ENCODE peak calls at places on chromosomes 2 and 18, in nine cellular contexts. I is dorsolateral prefrontal cortex, D is natural killer cell, C is WTC11, F is RWPE1, J is WERI-Rb-1, V is astrocyte of the spinal cord, H is endodermal cell, X is progenitor cell of endocrine pancreas. Q is an unnamed sample.

GRCh38 chr2:32064021-32064678 is 794 bp downstream of the SPAST start:
- DNase-seq in I (no peak), D (no peak), C (no peak), F (peak), J (peak), V (peak), H (no peak), X (no peak), Q (peak)

GRCh38 chr18:63788447-63789096 is 13.4 kb downstream of the SERPINB7 start:
- DNase-seq in I (no peak), D (peak), C (no peak), F (peak), J (no peak), V (peak), H (no peak), X (no peak), Q (peak)

GRCh38 chr2:121186261-121186660 is 98.7 kb downstream of the TFCP2L1 start:
- DNase-seq in I (no peak), D (no peak), C (no peak), F (no peak), J (no peak), V (no peak), H (peak), X (no peak), Q (peak)

GRCh38 chr2:218289639-218290315 is 2.5 kb downstream of the TMBIM1 start:
- DNase-seq in I (no peak), D (no peak), C (no peak), F (no peak), J (no peak), V (peak), H (no peak), X (no peak), Q (no peak)

GRCh38 chr18:644395-645004 is 13.0 kb upstream of the TYMS start:
- DNase-seq in I (no peak), D (no peak), C (no peak), F (no peak), J (no peak), V (no peak), H (no peak), X (no peak), Q (no peak)

GRCh38 chr2:173656086-173656485 is 301.4 kb downstream of the CDCA7 start:
- DNase-seq in I (no peak), D (no peak), C (no peak), F (no peak), J (no peak), V (no peak), H (no peak), X (no peak), Q (no peak)

GRCh38 chr2:170873035-170873692 is 55.9 kb upstream of the GORASP2 start:
- DNase-seq in I (peak), D (peak), C (peak), F (peak), J (peak), V (peak), H (peak), X (peak), Q (peak)

GRCh38 chr2:55147041-55147440 is 85.1 kb downstream of the CLHC1 start:
- DNase-seq in I (no peak), D (no peak), C (no peak), F (no peak), J (no peak), V (no peak), H (no peak), X (no peak), Q (no peak)

GRCh38 chr2:120907822-120908221 is 172.2 kb downstream of the GLI2 start:
- DNase-seq in I (no peak), D (no peak), C (no peak), F (no peak), J (peak), V (no peak), H (no peak), X (no peak), Q (no peak)

GRCh38 chr2:219446101-219446504 is 11.5 kb downstream of the SPEG start:
- DNase-seq in I (no peak), D (no peak), C (peak), F (no peak), J (no peak), V (peak), H (peak), X (no peak), Q (no peak)

GRCh38 chr2:129441610-129442009 is 537.9 kb upstream of the RAB6C start:
- DNase-seq in I (no peak), D (no peak), C (no peak), F (no peak), J (no peak), V (no peak), H (no peak), X (no peak), Q (no peak)

GRCh38 chr2:209368406-209368805 is 55.4 kb upstream of the MAP2 start:
- DNase-seq in I (no peak), D (no peak), C (no peak), F (no peak), J (no peak), V (no peak), H (no peak), X (no peak), Q (no peak)

GRCh38 chr2:32061430-32061829 is 1.9 kb upstream of the SPAST start:
- DNase-seq in I (no peak), D (no peak), C (no peak), F (no peak), J (no peak), V (no peak), H (no peak), X (no peak), Q (no peak)

GRCh38 chr2:69588945-69589344 is 54.6 kb downstream of the AAK1 start:
- DNase-seq in I (no peak), D (no peak), C (no peak), F (no peak), J (no peak), V (no peak), H (no peak), X (no peak), Q (no peak)

GRCh38 chr18:54742654-54743053 is 85.6 kb upstream of the RAB27B start:
- DNase-seq in I (no peak), D (no peak), C (no peak), F (peak), J (no peak), V (peak), H (no peak), X (no peak), Q (no peak)

GRCh38 chr2:23803965-23804542 is 122.9 kb downstream of the ATAD2B start:
- DNase-seq in I (no peak), D (no peak), C (peak), F (no peak), J (peak), V (peak), H (peak), X (no peak), Q (no peak)
- TF ChIP-seq CTCF in I (no peak), D (no peak), C (no peak), F (peak), J (peak), V (peak), H (peak), X (peak), Q (no peak)

GRCh38 chr2:207896525-207897295 is 127.0 kb upstream of the FZD5 start:
- DNase-seq in I (no peak), D (no peak), C (peak), F (peak), J (peak), V (no peak), H (peak), X (no peak), Q (no peak)
- TF ChIP-seq CTCF in I (no peak), D (no peak), C (peak), F (no peak), J (peak), V (peak), H (peak), X (peak), Q (peak)

GRCh38 chr2:111919362-111919761 is 21.0 kb downstream of the MERTK start:
- DNase-seq in I (no peak), D (no peak), C (peak), F (no peak), J (no peak), V (no peak), H (peak), X (no peak), Q (no peak)
- TF ChIP-seq CTCF in I (no peak), D (no peak), C (no peak), F (no peak), J (peak), V (peak), H (peak), X (peak), Q (no peak)

GRCh38 chr2:172307800-172308199 is 119.6 kb upstream of the ITGA6 start:
- DNase-seq in I (no peak), D (no peak), C (no peak), F (no peak), J (no peak), V (no peak), H (no peak), X (no peak), Q (no peak)

GRCh38 chr2:172308253-172308935 is 119.0 kb upstream of the ITGA6 start:
- DNase-seq in I (no peak), D (no peak), C (no peak), F (no peak), J (no peak), V (no peak), H (no peak), X (no peak), Q (no peak)

GRCh38 chr2:172300851-172301250 is 126.5 kb upstream of the ITGA6 start:
- DNase-seq in I (no peak), D (no peak), C (no peak), F (no peak), J (no peak), V (no peak), H (no peak), X (no peak), Q (no peak)

GRCh38 chr2:172299741-172300140 is 127.6 kb upstream of the ITGA6 start:
- DNase-seq in I (no peak), D (no peak), C (no peak), F (peak), J (no peak), V (no peak), H (no peak), X (no peak), Q (no peak)

DNA sequence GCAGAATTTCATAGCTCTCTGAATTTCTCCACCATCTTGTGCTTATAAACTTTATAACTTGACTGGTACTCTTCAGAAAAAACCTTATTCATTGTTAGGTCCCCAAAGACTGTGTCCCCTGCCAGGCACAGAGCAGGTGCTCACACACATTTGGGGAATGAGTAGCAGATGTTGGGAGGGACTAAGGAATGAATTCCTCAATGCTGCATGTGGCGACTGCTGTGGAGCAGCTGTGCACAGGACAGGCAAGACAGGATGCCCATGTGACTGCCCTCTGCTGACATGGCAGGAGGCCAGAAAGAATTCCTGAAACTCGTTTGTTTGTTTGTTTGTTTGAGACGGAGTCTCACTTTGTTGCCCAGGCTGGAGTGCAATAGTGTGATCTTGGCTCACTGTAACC is 122.3 kb upstream of the ITGA6 start:
- DNase-seq in I (no peak), D (no peak), C (no peak), F (no peak), J (no peak), V (no peak), H (no peak), X (no peak), Q (no peak)
- TF ChIP-seq CTCF in I (no peak), D (no peak), C (no peak), F (no peak), J (no peak), V (no peak), H (no peak), X (no peak), Q (no peak)

DNA sequence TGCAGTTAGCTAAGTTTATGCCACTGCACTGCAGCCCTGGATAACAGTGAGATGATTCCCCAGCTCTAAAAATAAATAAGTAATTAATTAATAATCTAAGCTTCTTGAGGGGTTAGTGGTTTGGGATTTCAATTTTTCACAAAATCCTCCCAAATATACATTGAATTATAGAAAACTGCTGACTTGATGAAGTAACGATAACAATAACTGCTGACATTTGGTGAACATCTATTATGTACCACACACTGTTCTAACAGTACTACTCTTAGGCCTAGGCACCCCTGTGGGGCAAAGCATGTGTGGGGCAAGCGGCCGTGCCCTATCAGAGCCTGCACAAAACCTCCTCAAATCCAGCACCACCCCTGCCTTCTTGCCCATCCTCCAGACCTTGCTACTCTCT is 245.8 kb upstream of the EPHA4 start:
- DNase-seq in I (no peak), D (no peak), C (no peak), F (no peak), J (no peak), V (no peak), H (no peak), X (no peak), Q (no peak)
- TF ChIP-seq CTCF in I (no peak), D (no peak), C (no peak), F (no peak), J (no peak), V (no peak), H (no peak), X (no peak), Q (no peak)

Q was measured in CD14-positive monocyte.